ENCODE peak calls at places on chromosomes 4 and X, in four cellular contexts. M is right atrium auricular region, Y is IMR-90, R is AG10803. I is an unnamed sample.

GRCh38 chr4:7648813-7649395 is 214.2 kb upstream of the PSAPL1 start:
- DNase-seq in M (no peak), Y (no peak), R (no peak), I (no peak)

GRCh38 chrX:129000018-129000417 is 523.3 kb downstream of the SMARCA1 start:
- DNase-seq in Y (no peak), M (no peak), R (no peak), I (no peak)

GRCh38 chrX:79524642-79525041 is 157.5 kb upstream of the ITM2A start:
- DNase-seq in M (no peak), R (no peak), Y (no peak), I (no peak)

GRCh38 chrX:3697220-3697684 is 16.2 kb downstream of the PRKX start:
- DNase-seq in R (no peak), M (no peak), Y (no peak), I (no peak)

GRCh38 chr4:139295317-139296299 is 5.7 kb upstream of the NAA15 start:
- DNase-seq in Y (peak), R (peak), M (peak), I (peak)

GRCh38 chrX:155613927-155614559 is 1.3 kb upstream of the TMLHE start:
- DNase-seq in M (no peak), R (no peak), Y (no peak), I (no peak)

GRCh38 chr4:509374-509676 is 10.3 kb downstream of the PIGG start:
- DNase-seq in Y (no peak), R (no peak), M (no peak), I (no peak)

GRCh38 chrX:124534530-124534929 is 188.2 kb downstream of the SH2D1A start:
- DNase-seq in Y (no peak), M (no peak), R (no peak), I (no peak)

GRCh38 chr4:127783026-127783769 is 1.1 kb downstream of the HSPA4L start:
- DNase-seq in R (peak), M (peak), Y (peak), I (peak)

GRCh38 chrX:20595928-20596550 is 329.3 kb upstream of the RPS6KA3 start:
- DNase-seq in R (peak), M (no peak), Y (no peak), I (peak)

GRCh38 chr4:124426279-124426678 is 286.3 kb downstream of the ANKRD50 start:
- DNase-seq in R (no peak), M (no peak), Y (no peak), I (no peak)

GRCh38 chr4:155972098-155972497 is 18.4 kb upstream of the CTSO start:
- DNase-seq in M (no peak), R (peak), Y (peak), I (peak)

GRCh38 chr4:175252642-175253041 is 334.5 kb downstream of the ADAM29 start:
- DNase-seq in Y (no peak), M (no peak), R (no peak), I (no peak)

GRCh38 chrX:124679199-124679598 is 332.8 kb downstream of the SH2D1A start:
- DNase-seq in Y (no peak), R (no peak), M (no peak), I (no peak)

GRCh38 chr4:2424581-2424980 is 5.8 kb downstream of the CFAP99 start:
- DNase-seq in Y (peak), R (peak), M (no peak), I (no peak)

GRCh38 chrX:73021361-73022092 is 18.8 kb downstream of the PABPC1L2B start:
- DNase-seq in R (no peak), Y (no peak), M (no peak), I (no peak)

GRCh38 chr4:95124906-95125504 is 367.2 kb downstream of the BMPR1B start:
- DNase-seq in M (no peak), R (peak), Y (peak), I (peak)

GRCh38 chr4:152342293-152342692 is 193.6 kb downstream of the FBXW7 start:
- DNase-seq in Y (peak), R (no peak), M (no peak), I (peak)

DNA sequence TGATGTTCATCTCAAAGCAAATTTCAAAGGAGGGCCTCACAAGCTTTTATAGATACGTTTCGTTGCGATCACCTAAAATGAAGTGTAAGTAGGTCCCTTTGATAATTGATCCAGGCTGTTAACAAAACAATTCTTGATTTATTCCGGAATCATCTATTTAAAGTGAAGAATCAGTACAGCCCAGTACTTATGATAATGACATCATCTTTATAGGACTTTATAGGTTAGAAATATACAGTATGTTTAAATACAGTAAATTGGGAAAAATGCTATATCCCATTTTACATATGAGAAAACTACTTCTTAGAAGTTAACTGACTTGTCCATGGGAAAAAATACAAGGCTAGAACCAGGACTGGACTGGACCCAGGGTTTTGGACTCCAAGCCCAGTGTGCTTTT is 3.7 kb downstream of the PTCHD1 start:
- DNase-seq in Y (no peak), M (no peak), R (no peak), I (no peak)
- H3K4me3 ChIP-seq in Y (no peak), M (no peak), R (no peak), I (no peak)

GRCh38 chr4:73308286-73308685 is 49.7 kb upstream of the ANKRD17 start:
- DNase-seq in R (peak), Y (peak), M (no peak), I (peak)
- TF ChIP-seq CTCF in R (peak), Y (peak), M (peak), I (peak)

DNA sequence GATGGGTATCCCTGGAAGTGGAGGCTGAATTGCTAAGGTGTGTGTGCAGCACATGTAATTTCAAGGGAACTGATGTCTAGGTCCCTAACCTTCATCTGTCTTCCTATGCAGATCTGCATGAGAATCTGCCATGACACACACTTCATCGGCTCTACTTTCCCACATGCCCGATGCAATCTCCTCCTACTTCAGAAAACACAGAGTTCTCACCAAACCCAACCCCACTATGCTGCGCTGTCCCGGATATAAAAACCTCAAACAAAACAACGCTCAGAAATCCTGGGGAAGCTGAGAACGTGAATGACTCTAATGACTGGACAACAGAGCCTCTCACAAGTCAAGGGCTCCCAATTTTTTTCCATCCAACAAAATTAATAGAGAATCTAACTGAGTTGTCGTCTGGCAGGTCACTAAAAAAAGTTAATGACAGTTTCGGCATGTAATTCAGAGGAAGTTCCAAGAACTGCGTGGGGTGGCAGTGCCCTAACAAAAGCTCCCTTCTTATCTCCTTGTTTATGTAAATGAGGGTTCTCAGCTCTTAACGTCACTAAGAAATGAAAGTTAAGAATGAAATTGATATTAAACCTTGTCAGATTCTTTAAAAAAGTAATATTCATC is 39.0 kb downstream of the STX18 start:
- DNase-seq in M (no peak), R (peak), Y (peak), I (peak)
- H3K4me3 ChIP-seq in M (no peak), R (no peak), Y (no peak), I (peak)

DNA sequence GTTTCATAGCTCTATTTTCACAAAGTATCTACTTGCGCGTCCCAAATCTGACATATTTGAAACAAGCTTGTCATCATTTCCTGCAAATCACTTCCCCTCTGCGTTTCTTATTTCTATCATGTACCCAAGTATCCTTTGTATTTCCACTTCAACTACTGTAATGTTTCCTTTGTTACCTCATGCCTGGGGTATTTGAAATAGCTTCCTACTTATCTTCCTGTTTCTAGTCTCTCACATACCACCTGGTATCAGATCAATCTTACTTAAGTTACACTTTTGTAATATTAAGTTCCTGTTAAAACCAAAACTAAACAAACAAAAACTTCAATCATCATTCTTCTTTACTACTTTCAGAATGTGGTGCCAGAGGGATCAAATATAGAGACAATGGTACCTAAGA is 93.6 kb upstream of the SMAD1 start:
- DNase-seq in R (no peak), Y (no peak), M (no peak), I (no peak)
- TF ChIP-seq CTCF in R (no peak), Y (no peak), M (no peak), I (no peak)

DNA sequence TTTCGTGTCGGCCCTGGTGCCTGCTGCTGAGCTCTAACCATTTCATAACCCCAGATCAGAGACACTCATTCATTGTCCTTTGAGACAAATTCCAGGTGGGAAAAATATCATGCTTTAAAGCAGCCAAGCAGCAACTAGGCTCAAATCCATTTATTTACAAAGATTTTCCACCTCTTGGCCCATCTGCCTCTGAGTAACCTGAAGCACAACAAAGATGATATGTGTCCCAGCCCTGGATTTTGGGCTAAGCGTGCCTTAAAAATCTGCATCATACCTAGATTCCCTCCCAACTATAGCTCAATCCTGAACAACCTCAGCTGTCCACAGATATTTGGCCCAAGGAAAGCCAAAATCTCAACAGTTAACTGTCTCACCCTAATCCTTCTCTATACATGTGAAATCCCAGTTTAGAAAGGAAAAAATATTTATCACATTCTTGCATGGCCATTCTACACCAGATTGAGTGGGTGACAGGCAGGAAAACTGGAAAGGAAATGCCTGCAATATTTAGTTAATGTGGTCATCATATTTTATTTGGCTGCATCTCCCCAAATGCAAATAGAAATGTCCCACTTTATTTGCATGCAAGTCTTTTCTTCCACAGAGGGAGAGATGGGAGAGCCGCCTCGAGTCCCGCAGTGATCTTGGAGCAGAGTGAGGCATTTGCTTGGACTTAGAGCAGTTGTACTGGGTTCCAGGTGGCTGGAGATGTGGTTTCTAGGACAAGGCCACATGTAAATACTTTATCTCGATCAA is 146.4 kb upstream of the EOLA2 start:
- DNase-seq in R (peak), M (no peak), Y (peak), I (no peak)
- H3K4me3 ChIP-seq in R (no peak), M (no peak), Y (no peak), I (no peak)

DNA sequence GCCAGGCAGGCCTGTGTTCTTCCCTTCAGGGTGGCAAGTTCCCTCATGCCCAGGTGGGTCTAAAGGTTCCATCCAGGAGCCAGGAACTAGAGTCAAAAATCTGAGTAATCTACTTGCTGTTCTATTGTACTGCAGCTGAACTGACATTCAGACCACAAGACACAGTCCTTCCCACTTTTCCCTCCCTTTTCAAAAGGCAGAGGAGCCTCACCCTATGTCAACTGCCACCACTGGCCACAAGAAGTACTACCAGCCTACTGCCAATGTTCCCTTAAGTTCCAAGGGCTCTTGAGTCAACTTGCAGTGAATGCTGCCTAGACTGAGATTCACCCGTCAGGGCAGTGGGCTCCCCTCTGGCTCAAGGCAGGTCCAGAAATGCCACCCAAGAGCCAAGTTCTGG is 133.5 kb downstream of the FAM47B start:
- DNase-seq in M (no peak), R (no peak), Y (no peak), I (no peak)
- TF ChIP-seq CTCF in M (no peak), R (no peak), Y (no peak), I (no peak)

GRCh38 chrX:49659771-49660170 is 36.0 kb downstream of the PAGE1 start:
- DNase-seq in Y (no peak), R (no peak), M (no peak), I (no peak)

GRCh38 chrX:49661881-49662280 is 33.9 kb downstream of the PAGE1 start:
- DNase-seq in Y (no peak), M (no peak), R (no peak), I (no peak)

GRCh38 chrX:49664824-49665223 is 31.0 kb downstream of the PAGE1 start:
- DNase-seq in R (no peak), M (no peak), Y (no peak), I (no peak)
- H3K4me3 ChIP-seq in R (no peak), M (no peak), Y (no peak), I (no peak)

DNA sequence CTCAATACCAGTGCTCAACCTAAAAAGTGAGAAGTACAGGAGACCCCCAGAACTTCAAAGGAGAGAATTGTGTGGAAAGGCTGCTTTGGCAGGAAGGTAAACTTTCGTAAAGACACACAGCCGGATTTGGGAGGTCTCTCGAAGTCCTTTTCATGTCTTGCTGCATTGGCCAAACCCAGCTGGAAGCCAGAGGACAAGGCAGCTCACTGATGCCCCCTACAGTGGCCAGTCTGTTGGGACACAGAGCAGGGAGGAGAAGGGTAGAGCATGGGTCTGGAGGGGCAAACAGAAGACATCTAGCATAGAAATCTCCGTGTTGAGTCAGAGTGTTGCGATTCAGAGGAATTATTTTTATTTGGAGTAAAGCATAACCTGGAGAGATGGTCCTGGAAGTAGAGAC is 198.9 kb downstream of the ANK2 start:
- DNase-seq in M (no peak), R (no peak), Y (no peak), I (no peak)
- TF ChIP-seq CTCF in M (peak), R (no peak), Y (no peak), I (peak)

GRCh38 chr4:25098964-25099843 is 61.0 kb downstream of the SEPSECS start:
- DNase-seq in M (peak), Y (peak), R (peak), I (peak)
- H3K4me3 ChIP-seq in M (no peak), Y (no peak), R (no peak), I (no peak)